ENCODE peak calls at places on chromosomes 3 and 15, in nine cellular contexts. One of them, this sample, is unnamed.
A peak's percentile ranks its signal among the peaks of the same experiment; 100 is the strongest.

GRCh38 chr3:123352134-123352554 is 96.7 kb downstream of the ADCY5 start:
- DNase-seq in Panc1: no peak
- DNase-seq in heart left ventricle: peak; percentile 74
- DNase-seq in naive thymus-derived CD4-positive, alpha-beta T cell: no peak
- DNase-seq in cardiac muscle cell: no peak
- DNase-seq in GM12878: no peak
- DNase-seq in GM23248: no peak
- DNase-seq in effector memory CD4-positive, alpha-beta T cell: no peak
- DNase-seq in pancreas: no peak
- DNase-seq in this sample: no peak

GRCh38 chr15:48861813-48862431 is 16.0 kb upstream of the EID1 start:
- DNase-seq in Panc1: no peak
- DNase-seq in heart left ventricle: no peak
- DNase-seq in naive thymus-derived CD4-positive, alpha-beta T cell: peak; percentile 66
- DNase-seq in cardiac muscle cell: peak; percentile 70
- DNase-seq in GM12878: no peak
- DNase-seq in GM23248: peak; percentile 84
- DNase-seq in effector memory CD4-positive, alpha-beta T cell: no peak
- DNase-seq in pancreas: no peak
- DNase-seq in this sample: peak; percentile 34

GRCh38 chr15:19987389-19988048 is 554.1 kb downstream of the GOLGA6L6 start:
- DNase-seq in Panc1: no peak
- DNase-seq in heart left ventricle: no peak
- DNase-seq in naive thymus-derived CD4-positive, alpha-beta T cell: no peak
- DNase-seq in cardiac muscle cell: no peak
- DNase-seq in GM12878: no peak
- DNase-seq in GM23248: no peak
- DNase-seq in effector memory CD4-positive, alpha-beta T cell: no peak
- DNase-seq in pancreas: peak; percentile 32
- DNase-seq in this sample: peak; percentile 69

GRCh38 chr15:99251436-99251821 is at the start of gene LRRC28:
- DNase-seq in Panc1: no peak
- DNase-seq in heart left ventricle: no peak
- DNase-seq in naive thymus-derived CD4-positive, alpha-beta T cell: no peak
- DNase-seq in cardiac muscle cell: no peak
- DNase-seq in GM12878: no peak
- DNase-seq in GM23248: no peak
- DNase-seq in effector memory CD4-positive, alpha-beta T cell: no peak
- DNase-seq in pancreas: no peak
- DNase-seq in this sample: no peak

GRCh38 chr3:39905788-39906187 is 96.4 kb downstream of the MYRIP start:
- DNase-seq in Panc1: no peak
- DNase-seq in heart left ventricle: no peak
- DNase-seq in naive thymus-derived CD4-positive, alpha-beta T cell: no peak
- DNase-seq in cardiac muscle cell: no peak
- DNase-seq in GM12878: no peak
- DNase-seq in GM23248: no peak
- DNase-seq in effector memory CD4-positive, alpha-beta T cell: no peak
- DNase-seq in pancreas: no peak
- DNase-seq in this sample: no peak

GRCh38 chr3:41369838-41370237 is 170.5 kb downstream of the CTNNB1 start:
- DNase-seq in Panc1: no peak
- DNase-seq in heart left ventricle: no peak
- DNase-seq in naive thymus-derived CD4-positive, alpha-beta T cell: no peak
- DNase-seq in cardiac muscle cell: no peak
- DNase-seq in GM12878: no peak
- DNase-seq in GM23248: peak; percentile 19
- DNase-seq in effector memory CD4-positive, alpha-beta T cell: no peak
- DNase-seq in pancreas: no peak
- DNase-seq in this sample: no peak

GRCh38 chr15:101773496-101774100 is 29.7 kb upstream of the OR4F6 start:
- DNase-seq in Panc1: no peak
- DNase-seq in heart left ventricle: peak; percentile 41
- DNase-seq in naive thymus-derived CD4-positive, alpha-beta T cell: no peak
- DNase-seq in cardiac muscle cell: peak; percentile 4
- DNase-seq in GM12878: no peak
- DNase-seq in GM23248: peak; percentile 3
- DNase-seq in effector memory CD4-positive, alpha-beta T cell: no peak
- DNase-seq in pancreas: no peak
- DNase-seq in this sample: peak; percentile 68

GRCh38 chr3:150545419-150546225 is 674 bp downstream of the SERP1 start:
- DNase-seq in Panc1: no peak
- DNase-seq in heart left ventricle: peak; percentile 81
- DNase-seq in naive thymus-derived CD4-positive, alpha-beta T cell: peak; percentile 10
- DNase-seq in cardiac muscle cell: peak; percentile 17
- DNase-seq in GM12878: no peak
- DNase-seq in GM23248: peak; percentile 41
- DNase-seq in effector memory CD4-positive, alpha-beta T cell: peak; percentile 6
- DNase-seq in pancreas: peak; percentile 87
- DNase-seq in this sample: no peak

GRCh38 chr3:121488628-121489027 is 57.2 kb downstream of the POLQ start:
- DNase-seq in Panc1: no peak
- DNase-seq in heart left ventricle: no peak
- DNase-seq in naive thymus-derived CD4-positive, alpha-beta T cell: no peak
- DNase-seq in cardiac muscle cell: peak; percentile 2
- DNase-seq in GM12878: no peak
- DNase-seq in GM23248: no peak
- DNase-seq in effector memory CD4-positive, alpha-beta T cell: no peak
- DNase-seq in pancreas: no peak
- DNase-seq in this sample: no peak

GRCh38 chr3:182947892-182948291 is 32.4 kb downstream of the DCUN1D1 start:
- DNase-seq in Panc1: no peak
- DNase-seq in heart left ventricle: no peak
- DNase-seq in naive thymus-derived CD4-positive, alpha-beta T cell: no peak
- DNase-seq in cardiac muscle cell: no peak
- DNase-seq in GM12878: no peak
- DNase-seq in GM23248: no peak
- DNase-seq in effector memory CD4-positive, alpha-beta T cell: no peak
- DNase-seq in pancreas: no peak
- DNase-seq in this sample: no peak

GRCh38 chr15:51193979-51194378 is 99.3 kb upstream of the TNFAIP8L3 start:
- DNase-seq in Panc1: no peak
- DNase-seq in heart left ventricle: no peak
- DNase-seq in naive thymus-derived CD4-positive, alpha-beta T cell: no peak
- DNase-seq in cardiac muscle cell: no peak
- DNase-seq in GM12878: no peak
- DNase-seq in GM23248: no peak
- DNase-seq in effector memory CD4-positive, alpha-beta T cell: no peak
- DNase-seq in pancreas: no peak
- DNase-seq in this sample: no peak

GRCh38 chr3:183491923-183492848 is 63.3 kb downstream of the KLHL6 start:
- DNase-seq in Panc1: no peak
- DNase-seq in heart left ventricle: no peak
- DNase-seq in naive thymus-derived CD4-positive, alpha-beta T cell: no peak
- DNase-seq in cardiac muscle cell: no peak
- DNase-seq in GM12878: no peak
- DNase-seq in GM23248: no peak
- DNase-seq in effector memory CD4-positive, alpha-beta T cell: no peak
- DNase-seq in pancreas: no peak
- DNase-seq in this sample: no peak

GRCh38 chr3:50317303-50317702 is 5.2 kb downstream of the HYAL2 start:
- DNase-seq in Panc1: no peak
- DNase-seq in heart left ventricle: peak; percentile 63
- DNase-seq in naive thymus-derived CD4-positive, alpha-beta T cell: no peak
- DNase-seq in cardiac muscle cell: no peak
- DNase-seq in GM12878: no peak
- DNase-seq in GM23248: no peak
- DNase-seq in effector memory CD4-positive, alpha-beta T cell: no peak
- DNase-seq in pancreas: peak; percentile 80
- DNase-seq in this sample: no peak

GRCh38 chr3:130354430-130354829 is 9.0 kb downstream of the COL6A5 start:
- DNase-seq in Panc1: no peak
- DNase-seq in heart left ventricle: no peak
- DNase-seq in naive thymus-derived CD4-positive, alpha-beta T cell: no peak
- DNase-seq in cardiac muscle cell: no peak
- DNase-seq in GM12878: no peak
- DNase-seq in GM23248: peak; percentile 36
- DNase-seq in effector memory CD4-positive, alpha-beta T cell: no peak
- DNase-seq in pancreas: no peak
- DNase-seq in this sample: no peak

GRCh38 chr3:177811111-177811510 is 613.8 kb upstream of the TBL1XR1 start:
- DNase-seq in Panc1: no peak
- DNase-seq in heart left ventricle: no peak
- DNase-seq in naive thymus-derived CD4-positive, alpha-beta T cell: no peak
- DNase-seq in cardiac muscle cell: no peak
- DNase-seq in GM12878: no peak
- DNase-seq in GM23248: no peak
- DNase-seq in effector memory CD4-positive, alpha-beta T cell: no peak
- DNase-seq in pancreas: no peak
- DNase-seq in this sample: no peak

GRCh38 chr3:46659285-46659684 is 34.2 kb downstream of the ALS2CL start:
- DNase-seq in Panc1: no peak
- DNase-seq in heart left ventricle: no peak
- DNase-seq in naive thymus-derived CD4-positive, alpha-beta T cell: no peak
- DNase-seq in cardiac muscle cell: no peak
- DNase-seq in GM12878: no peak
- DNase-seq in GM23248: no peak
- DNase-seq in effector memory CD4-positive, alpha-beta T cell: no peak
- DNase-seq in pancreas: no peak
- DNase-seq in this sample: no peak

GRCh38 chr3:107525101-107525953 is 2.6 kb downstream of the BBX start:
- DNase-seq in Panc1: no peak
- DNase-seq in heart left ventricle: peak; percentile 79
- DNase-seq in naive thymus-derived CD4-positive, alpha-beta T cell: peak; percentile 37
- DNase-seq in cardiac muscle cell: peak; percentile 30
- DNase-seq in GM12878: no peak
- DNase-seq in GM23248: peak; percentile 67
- DNase-seq in effector memory CD4-positive, alpha-beta T cell: no peak
- DNase-seq in pancreas: peak; percentile 74
- DNase-seq in this sample: peak; percentile 28

GRCh38 chr3:73401616-73402265 is 223.0 kb downstream of the PDZRN3 start:
- DNase-seq in Panc1: no peak
- DNase-seq in heart left ventricle: no peak
- DNase-seq in naive thymus-derived CD4-positive, alpha-beta T cell: no peak
- DNase-seq in cardiac muscle cell: peak; percentile 79
- DNase-seq in GM12878: no peak
- DNase-seq in GM23248: peak; percentile 10
- DNase-seq in effector memory CD4-positive, alpha-beta T cell: no peak
- DNase-seq in pancreas: no peak
- DNase-seq in this sample: no peak

GRCh38 chr3:66671348-66671747 is 170.5 kb upstream of the LRIG1 start:
- DNase-seq in Panc1: no peak
- DNase-seq in heart left ventricle: no peak
- DNase-seq in naive thymus-derived CD4-positive, alpha-beta T cell: no peak
- DNase-seq in cardiac muscle cell: no peak
- DNase-seq in GM12878: no peak
- DNase-seq in GM23248: no peak
- DNase-seq in effector memory CD4-positive, alpha-beta T cell: no peak
- DNase-seq in pancreas: no peak
- DNase-seq in this sample: no peak

DNA sequence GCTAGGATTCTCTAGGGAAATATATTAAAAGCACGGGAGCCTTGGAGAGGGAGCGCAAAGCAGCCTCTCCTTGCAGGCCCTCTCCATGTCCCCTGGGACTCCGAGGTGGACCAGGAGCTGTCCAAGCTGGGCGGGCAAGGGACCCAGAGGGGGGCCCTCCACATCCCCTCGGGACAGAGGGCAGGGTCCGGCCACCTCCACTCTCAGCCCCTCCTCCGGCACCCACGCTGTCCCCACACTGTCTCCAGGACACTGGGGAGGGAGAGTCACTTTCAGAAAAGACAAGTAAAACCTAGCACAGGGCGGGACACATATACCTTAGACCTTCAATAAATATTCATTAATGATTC is 77.5 kb upstream of the RNF7 start:
- DNase-seq in Panc1: no peak
- DNase-seq in heart left ventricle: no peak
- DNase-seq in naive thymus-derived CD4-positive, alpha-beta T cell: no peak
- DNase-seq in cardiac muscle cell: no peak
- DNase-seq in GM12878: no peak
- DNase-seq in GM23248: no peak
- DNase-seq in effector memory CD4-positive, alpha-beta T cell: no peak
- DNase-seq in pancreas: no peak
- DNase-seq in this sample: no peak
- H3K4me3 ChIP-seq in Panc1: peak overlapping the region; percentile 55
- H3K4me3 ChIP-seq in heart left ventricle: peak overlapping the region; percentile 51
- H3K4me3 ChIP-seq in naive thymus-derived CD4-positive, alpha-beta T cell: no peak overlapping the region
- H3K4me3 ChIP-seq in cardiac muscle cell: peak overlapping the region; percentile 37
- H3K4me3 ChIP-seq in GM12878: no peak overlapping the region
- H3K4me3 ChIP-seq in GM23248: peak overlapping the region; percentile 74
- H3K4me3 ChIP-seq in effector memory CD4-positive, alpha-beta T cell: no peak overlapping the region
- H3K4me3 ChIP-seq in pancreas: peak overlapping the region; percentile 45
- H3K4me3 ChIP-seq in this sample: peak overlapping the region; percentile 48

DNA sequence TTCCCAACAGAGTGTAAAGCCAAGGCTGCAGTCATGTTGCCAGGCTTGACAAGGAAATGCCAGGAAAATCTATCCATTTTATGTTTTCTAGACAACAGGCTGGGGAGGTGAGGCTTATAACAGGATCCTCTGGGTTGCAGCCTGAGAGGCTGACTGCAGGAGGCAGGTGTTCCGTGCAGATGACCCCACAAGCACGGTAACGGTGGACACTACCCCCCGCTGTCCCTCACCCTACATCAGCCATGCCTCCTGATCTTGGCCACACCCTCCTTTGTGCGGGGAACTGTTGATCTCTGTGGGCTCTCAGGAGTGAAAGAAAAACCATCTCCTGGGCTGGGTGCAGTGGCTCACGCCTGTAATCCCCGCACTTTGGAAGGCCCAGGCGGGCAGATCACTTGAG is 68.0 kb upstream of the ADPGK start:
- DNase-seq in Panc1: no peak
- DNase-seq in heart left ventricle: no peak
- DNase-seq in naive thymus-derived CD4-positive, alpha-beta T cell: no peak
- DNase-seq in cardiac muscle cell: no peak
- DNase-seq in GM12878: no peak
- DNase-seq in GM23248: no peak
- DNase-seq in effector memory CD4-positive, alpha-beta T cell: no peak
- DNase-seq in pancreas: no peak
- DNase-seq in this sample: peak; percentile 59
- H3K27me3 ChIP-seq in Panc1: peaks cover 7% of the 10 kb centered on the region
- H3K27me3 ChIP-seq in heart left ventricle: no peaks in the 10 kb centered on the region
- H3K27me3 ChIP-seq in naive thymus-derived CD4-positive, alpha-beta T cell: no peaks in the 10 kb centered on the region
- H3K27me3 ChIP-seq in cardiac muscle cell: no peaks in the 10 kb centered on the region
- H3K27me3 ChIP-seq in GM12878: no peaks in the 10 kb centered on the region
- H3K27me3 ChIP-seq in GM23248: peaks cover 8% of the 10 kb centered on the region
- H3K27me3 ChIP-seq in effector memory CD4-positive, alpha-beta T cell: no peaks in the 10 kb centered on the region
- H3K27me3 ChIP-seq in pancreas: no peaks in the 10 kb centered on the region
- H3K27me3 ChIP-seq in this sample: no peaks in the 10 kb centered on the region

GRCh38 chr3:57594144-57594543 is 3.0 kb downstream of the ARF4 start:
- DNase-seq in Panc1: no peak
- DNase-seq in heart left ventricle: no peak
- DNase-seq in naive thymus-derived CD4-positive, alpha-beta T cell: no peak
- DNase-seq in cardiac muscle cell: no peak
- DNase-seq in GM12878: no peak
- DNase-seq in GM23248: no peak
- DNase-seq in effector memory CD4-positive, alpha-beta T cell: no peak
- DNase-seq in pancreas: no peak
- DNase-seq in this sample: no peak
- H3K4me3 ChIP-seq in Panc1: peak overlapping the region; percentile 96
- H3K4me3 ChIP-seq in heart left ventricle: no peak overlapping the region
- H3K4me3 ChIP-seq in naive thymus-derived CD4-positive, alpha-beta T cell: no peak overlapping the region
- H3K4me3 ChIP-seq in cardiac muscle cell: no peak overlapping the region
- H3K4me3 ChIP-seq in GM12878: peak overlapping the region; percentile 91
- H3K4me3 ChIP-seq in GM23248: peak overlapping the region; percentile 98
- H3K4me3 ChIP-seq in effector memory CD4-positive, alpha-beta T cell: no peak overlapping the region
- H3K4me3 ChIP-seq in pancreas: peak overlapping the region; percentile 96
- H3K4me3 ChIP-seq in this sample: no peak overlapping the region

DNA sequence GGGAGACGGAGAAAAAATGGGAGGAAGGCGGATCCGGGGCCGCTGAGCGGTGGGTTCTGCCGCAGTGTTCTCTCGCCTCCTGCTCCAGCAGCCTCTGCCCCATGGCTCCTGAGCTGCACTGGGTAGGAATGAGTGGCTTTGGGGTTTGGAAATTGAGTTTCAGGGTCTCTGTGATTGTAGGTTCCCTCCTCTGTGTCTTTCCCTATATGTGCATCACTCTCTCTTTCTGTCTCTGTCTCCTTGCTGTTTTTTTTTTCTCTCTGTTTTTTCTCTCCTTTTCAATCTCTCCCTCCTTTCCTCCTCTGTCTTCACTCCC is 1.9 kb downstream of the GRM7 start:
- DNase-seq in Panc1: no peak
- DNase-seq in heart left ventricle: no peak
- DNase-seq in naive thymus-derived CD4-positive, alpha-beta T cell: no peak
- DNase-seq in cardiac muscle cell: no peak
- DNase-seq in GM12878: no peak
- DNase-seq in GM23248: no peak
- DNase-seq in effector memory CD4-positive, alpha-beta T cell: no peak
- DNase-seq in pancreas: no peak
- DNase-seq in this sample: no peak
- H3K27me3 ChIP-seq in Panc1: no peaks in the 10 kb centered on the region
- H3K27me3 ChIP-seq in heart left ventricle: peaks cover 51% of the 10 kb centered on the region
- H3K27me3 ChIP-seq in naive thymus-derived CD4-positive, alpha-beta T cell: no peaks in the 10 kb centered on the region
- H3K27me3 ChIP-seq in cardiac muscle cell: peaks cover 97% of the 10 kb centered on the region
- H3K27me3 ChIP-seq in GM12878: no peaks in the 10 kb centered on the region
- H3K27me3 ChIP-seq in GM23248: no peaks in the 10 kb centered on the region
- H3K27me3 ChIP-seq in effector memory CD4-positive, alpha-beta T cell: peaks cover 3% of the 10 kb centered on the region
- H3K27me3 ChIP-seq in pancreas: no peaks in the 10 kb centered on the region
- H3K27me3 ChIP-seq in this sample: peaks cover 65% of the 10 kb centered on the region